ENCODE peak calls at places on chromosomes 16 and 17, in six cellular contexts. A, V, S, P, X and C are unnamed samples.

GRCh38 chr17:77698903-77699615 is 259.4 kb upstream of the TNRC6C start:
- DNase-seq in X (no peak), V (no peak), S (no peak), A (no peak), P (no peak), C (no peak)

GRCh38 chr17:80720624-80721577 is 176.3 kb downstream of the RPTOR start:
- DNase-seq in X (peak), A (no peak), V (no peak), P (no peak), S (peak), C (peak)

GRCh38 chr16:69443809-69444611 is 19.6 kb downstream of the CYB5B start:
- DNase-seq in P (no peak), X (peak), A (peak), V (no peak), S (no peak), C (peak)

GRCh38 chr17:79922161-79922569 is 82.9 kb upstream of the CBX4 start:
- DNase-seq in X (no peak), A (no peak), V (peak), P (no peak), S (no peak), C (no peak)

GRCh38 chr17:79027925-79028491 is 4.0 kb downstream of the C1QTNF1 start:
- DNase-seq in X (no peak), P (no peak), A (no peak), S (peak), V (no peak), C (no peak)

GRCh38 chr17:72518810-72519597 is 398.2 kb downstream of the SOX9 start:
- DNase-seq in S (no peak), V (peak), X (no peak), A (no peak), P (peak), C (no peak)

GRCh38 chr17:78912082-78912481 is 9.1 kb upstream of the CEP295NL start:
- DNase-seq in P (no peak), A (no peak), S (no peak), X (no peak), V (no peak), C (no peak)

GRCh38 chr16:27346818-27347217 is 33.0 kb downstream of the IL4R start:
- DNase-seq in P (no peak), A (peak), V (no peak), X (no peak), S (no peak), C (no peak)

GRCh38 chr16:81535679-81536360 is 91.2 kb downstream of the CMIP start:
- DNase-seq in V (no peak), S (no peak), P (no peak), X (no peak), A (no peak), C (no peak)

GRCh38 chr16:70725024-70725911 is 39.4 kb upstream of the MTSS2 start:
- DNase-seq in S (no peak), X (no peak), V (no peak), P (no peak), A (no peak), C (no peak)

GRCh38 chr16:85829751-85830445 is 30.4 kb downstream of the COX4I1 start:
- DNase-seq in X (no peak), A (no peak), V (no peak), P (no peak), S (no peak), C (no peak)